ENCODE peak calls at places on chromosomes 3 and 15, in seven cellular contexts. B is AG04450, F is GM13977, M is SJSA1, S is neuronal stem cell, O is type B pancreatic cell, W is gastrocnemius medialis. N is an unnamed sample.

GRCh38 chr3:25438791-25439555 is 10.9 kb downstream of the RARB start:
- DNase-seq in B (no peak), F (no peak), M (no peak), S (no peak), O (no peak), W (no peak), N (no peak)

GRCh38 chr15:26295331-26295730 is 432.2 kb upstream of the ATP10A start:
- DNase-seq in B (no peak), F (no peak), M (no peak), S (no peak), O (no peak), W (no peak), N (no peak)

GRCh38 chr3:10964537-10965167 is 27.9 kb upstream of the SLC6A1 start:
- DNase-seq in B (no peak), F (no peak), M (no peak), S (peak; percentile 69), O (no peak), W (no peak), N (no peak)

GRCh38 chr15:58515807-58516206 is 84.0 kb downstream of the LIPC start:
- DNase-seq in B (no peak), F (peak; percentile 42), M (no peak), S (no peak), O (no peak), W (no peak), N (no peak)

GRCh38 chr3:108022316-108023150 is 68.3 kb downstream of the CD47 start:
- DNase-seq in B (no peak), F (no peak), M (no peak), S (no peak), O (no peak), W (no peak), N (no peak)

GRCh38 chr15:65286704-65287514 is at the start of gene PARP16:
- DNase-seq in B (peak; percentile 24), F (peak; percentile 93), M (peak; percentile 90), S (peak; percentile 86), O (peak; percentile 92), W (peak; percentile 92), N (peak; percentile 68)

GRCh38 chr15:44414001-44414400 is 13.4 kb upstream of the CTDSPL2 start:
- DNase-seq in B (no peak), F (peak; percentile 24), M (no peak), S (no peak), O (no peak), W (no peak), N (no peak)

GRCh38 chr3:188219147-188219546 is 65.2 kb downstream of the LPP start:
- DNase-seq in B (no peak), F (no peak), M (no peak), S (no peak), O (no peak), W (no peak), N (no peak)

GRCh38 chr3:188176476-188176875 is 22.5 kb downstream of the LPP start:
- DNase-seq in B (no peak), F (no peak), M (no peak), S (no peak), O (no peak), W (no peak), N (no peak)

GRCh38 chr3:38805765-38806386 is 10.1 kb downstream of the SCN10A start:
- DNase-seq in B (peak; percentile 46), F (peak; percentile 53), M (peak; percentile 53), S (peak; percentile 95), O (no peak), W (no peak), N (peak; percentile 56)

GRCh38 chr3:21390136-21390535 is 360.9 kb downstream of the ZNF385D start:
- DNase-seq in B (no peak), F (no peak), M (no peak), S (no peak), O (no peak), W (no peak), N (peak; percentile 46)

GRCh38 chr3:141412936-141413354 is 44.6 kb downstream of the ZBTB38 start:
- DNase-seq in B (peak; percentile 66), F (no peak), M (peak; percentile 55), S (no peak), O (no peak), W (peak; percentile 96), N (no peak)

GRCh38 chr3:178435575-178435974 is 100.7 kb upstream of the KCNMB2 start:
- DNase-seq in B (no peak), F (no peak), M (no peak), S (no peak), O (no peak), W (no peak), N (no peak)

GRCh38 chr3:110454066-110454465 is 617.5 kb upstream of the NECTIN3 start:
- DNase-seq in B (peak; percentile 1), F (no peak), M (no peak), S (no peak), O (no peak), W (no peak), N (no peak)

GRCh38 chr15:88932271-88932874 is 19.2 kb upstream of the MFGE8 start:
- DNase-seq in B (no peak), F (no peak), M (no peak), S (no peak), O (no peak), W (peak; percentile 68), N (no peak)

GRCh38 chr3:58639001-58639400 is 27.6 kb downstream of the FAM3D start:
- DNase-seq in B (no peak), F (no peak), M (no peak), S (no peak), O (no peak), W (no peak), N (no peak)

GRCh38 chr3:184405075-184406060 is 25.5 kb downstream of the CHRD start:
- DNase-seq in B (no peak), F (no peak), M (no peak), S (no peak), O (no peak), W (no peak), N (no peak)

GRCh38 chr3:123301331-123302184 is 99.8 kb downstream of the SEC22A start:
- DNase-seq in B (no peak), F (no peak), M (no peak), S (no peak), O (no peak), W (no peak), N (no peak)

GRCh38 chr3:180018588-180018987 is 18.1 kb downstream of the PEX5L start:
- DNase-seq in B (no peak), F (peak; percentile 28), M (no peak), S (no peak), O (no peak), W (no peak), N (no peak)

GRCh38 chr3:98787181-98787580 is 24.0 kb downstream of the ST3GAL6 start:
- DNase-seq in B (no peak), F (no peak), M (no peak), S (no peak), O (no peak), W (no peak), N (no peak)

N was measured in amniotic stem cell.